ENCODE peak calls at places on chromosome 16, in seven cellular contexts. One of them, this sample, is unnamed.

GRCh38 chr16:88651276-88651988 is 579 bp upstream of the CYBA start:
- DNase-seq in SK-N-SH: peak; percentile 65
- DNase-seq in HCT116: peak; percentile 72
- DNase-seq in K562: peak; percentile 91
- DNase-seq in GM12878: peak; percentile 92
- DNase-seq in H1: no peak
- DNase-seq in HepG2: peak; percentile 94
- DNase-seq in this sample: no peak

GRCh38 chr16:16025214-16025968 is 76.0 kb downstream of the ABCC1 start:
- DNase-seq in SK-N-SH: no peak
- DNase-seq in HCT116: no peak
- DNase-seq in K562: peak; percentile 15
- DNase-seq in GM12878: no peak
- DNase-seq in H1: no peak
- DNase-seq in HepG2: no peak
- DNase-seq in this sample: no peak

GRCh38 chr16:86224126-86224525 is 286.2 kb upstream of the FOXF1 start:
- DNase-seq in SK-N-SH: no peak
- DNase-seq in HCT116: no peak
- DNase-seq in K562: no peak
- DNase-seq in GM12878: no peak
- DNase-seq in H1: no peak
- DNase-seq in HepG2: no peak
- DNase-seq in this sample: no peak

GRCh38 chr16:87653234-87653633 is 50.9 kb downstream of the JPH3 start:
- DNase-seq in SK-N-SH: peak; percentile 66
- DNase-seq in HCT116: peak; percentile 54
- DNase-seq in K562: peak; percentile 49
- DNase-seq in GM12878: no peak
- DNase-seq in H1: no peak
- DNase-seq in HepG2: peak; percentile 38
- DNase-seq in this sample: peak; percentile 20

GRCh38 chr16:57149391-57149790 is 36.4 kb downstream of the PSME3IP1 start:
- DNase-seq in SK-N-SH: no peak
- DNase-seq in HCT116: no peak
- DNase-seq in K562: no peak
- DNase-seq in GM12878: no peak
- DNase-seq in H1: no peak
- DNase-seq in HepG2: no peak
- DNase-seq in this sample: no peak

GRCh38 chr16:79653337-79654000 is 52.9 kb upstream of the MAF start:
- DNase-seq in SK-N-SH: peak; percentile 61
- DNase-seq in HCT116: no peak
- DNase-seq in K562: no peak
- DNase-seq in GM12878: no peak
- DNase-seq in H1: no peak
- DNase-seq in HepG2: no peak
- DNase-seq in this sample: no peak

GRCh38 chr16:11561440-11561797 is 25.3 kb downstream of the LITAF start:
- DNase-seq in SK-N-SH: no peak
- DNase-seq in HCT116: no peak
- DNase-seq in K562: no peak
- DNase-seq in GM12878: no peak
- DNase-seq in H1: no peak
- DNase-seq in HepG2: no peak
- DNase-seq in this sample: no peak

GRCh38 chr16:87489434-87490045 is 3.3 kb downstream of the ZCCHC14 start:
- DNase-seq in SK-N-SH: no peak
- DNase-seq in HCT116: no peak
- DNase-seq in K562: no peak
- DNase-seq in GM12878: no peak
- DNase-seq in H1: no peak
- DNase-seq in HepG2: peak; percentile 45
- DNase-seq in this sample: no peak

GRCh38 chr16:58413359-58413758 is 21.1 kb downstream of the GINS3 start:
- DNase-seq in SK-N-SH: peak; percentile 57
- DNase-seq in HCT116: no peak
- DNase-seq in K562: no peak
- DNase-seq in GM12878: no peak
- DNase-seq in H1: no peak
- DNase-seq in HepG2: no peak
- DNase-seq in this sample: no peak

GRCh38 chr16:49592507-49593422 is 219.2 kb downstream of the C16orf78 start:
- DNase-seq in SK-N-SH: peak; percentile 79
- DNase-seq in HCT116: peak; percentile 12
- DNase-seq in K562: peak; percentile 44
- DNase-seq in GM12878: no peak
- DNase-seq in H1: peak; percentile 80
- DNase-seq in HepG2: peak; percentile 28
- DNase-seq in this sample: peak; percentile 26

DNA sequence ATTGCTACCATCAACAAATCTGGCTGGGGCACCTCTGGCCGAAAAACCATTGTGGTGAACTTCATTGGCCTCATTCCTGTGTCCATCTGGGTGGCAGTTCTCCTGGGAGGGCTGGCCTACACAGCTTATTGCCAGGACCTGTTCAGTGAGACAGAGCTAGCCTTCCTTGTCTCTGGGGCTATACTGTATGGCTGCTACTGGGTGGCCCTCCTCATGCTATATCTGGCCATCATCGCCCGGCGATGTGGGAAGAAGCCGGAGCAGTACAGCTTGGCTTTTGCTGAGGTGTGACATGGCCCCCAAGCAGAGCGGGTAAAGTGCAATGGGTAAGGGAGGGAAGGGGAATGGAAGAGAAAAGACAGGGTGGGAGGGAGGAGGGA is 9.5 kb downstream of the HAS3 start:
- DNase-seq in SK-N-SH: no peak
- DNase-seq in HCT116: no peak
- DNase-seq in K562: no peak
- DNase-seq in GM12878: no peak
- DNase-seq in H1: no peak
- DNase-seq in HepG2: no peak
- DNase-seq in this sample: no peak
- TF ChIP-seq JUND in SK-N-SH: no peak
- TF ChIP-seq JUND in HCT116: no peak
- TF ChIP-seq JUND in K562: no peak
- TF ChIP-seq JUND in GM12878: no peak
- TF ChIP-seq JUND in H1: no peak
- TF ChIP-seq JUND in HepG2: no peak
- TF ChIP-seq JUND in this sample: no peak

DNA sequence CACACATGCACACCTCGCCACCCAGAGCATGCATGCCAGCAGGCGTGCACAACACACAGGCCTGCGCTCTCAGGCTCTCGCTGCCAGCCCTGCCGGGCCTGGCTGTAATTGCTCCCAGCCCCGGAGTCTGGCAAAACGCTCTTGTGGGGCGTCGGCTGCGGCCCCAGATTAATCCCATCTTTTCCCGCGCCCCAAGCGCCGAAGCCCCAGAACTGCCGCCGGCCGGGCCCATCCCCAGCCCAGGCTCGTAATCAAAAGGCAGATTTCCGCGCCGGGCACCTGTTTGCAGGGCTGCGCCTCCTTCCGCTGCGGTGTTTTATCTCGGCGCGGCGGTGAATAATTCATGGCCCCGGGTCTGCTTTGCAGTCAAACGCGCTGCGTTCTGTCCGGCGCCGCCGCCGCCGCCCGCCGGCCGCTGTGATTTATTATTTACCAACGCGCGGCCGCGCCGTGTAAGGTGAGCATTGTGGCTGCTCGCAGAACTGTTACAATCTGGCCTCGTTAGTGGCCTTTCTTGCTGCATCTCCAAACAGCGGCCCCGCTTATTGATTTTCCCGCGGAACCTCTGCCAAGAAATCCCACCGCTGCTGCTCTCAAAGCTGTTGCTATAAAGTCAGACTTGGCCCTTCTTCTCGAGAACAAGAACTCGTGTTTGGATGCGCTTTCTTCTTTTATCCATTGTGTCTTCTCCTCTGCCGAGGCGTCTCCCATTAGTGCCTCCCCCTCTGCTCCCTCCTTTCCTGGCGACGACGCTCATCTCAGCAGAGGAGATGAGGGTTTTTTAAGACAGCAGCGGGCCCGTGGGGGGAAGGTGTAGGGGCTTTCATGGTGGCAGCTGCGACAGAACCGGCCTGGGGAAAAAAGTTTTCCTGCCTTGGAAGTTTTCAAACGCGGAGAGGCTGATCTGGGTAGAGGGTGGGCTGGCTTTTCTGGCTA is 126.2 kb downstream of the IRX5 start:
- DNase-seq in SK-N-SH: peak; percentile 87
- DNase-seq in HCT116: no peak
- DNase-seq in K562: no peak
- DNase-seq in GM12878: no peak
- DNase-seq in H1: peak; percentile 82
- DNase-seq in HepG2: no peak
- DNase-seq in this sample: no peak
- TF ChIP-seq JUND in SK-N-SH: no peak
- TF ChIP-seq JUND in HCT116: no peak
- TF ChIP-seq JUND in K562: no peak
- TF ChIP-seq JUND in GM12878: no peak
- TF ChIP-seq JUND in H1: no peak
- TF ChIP-seq JUND in HepG2: no peak
- TF ChIP-seq JUND in this sample: no peak

DNA sequence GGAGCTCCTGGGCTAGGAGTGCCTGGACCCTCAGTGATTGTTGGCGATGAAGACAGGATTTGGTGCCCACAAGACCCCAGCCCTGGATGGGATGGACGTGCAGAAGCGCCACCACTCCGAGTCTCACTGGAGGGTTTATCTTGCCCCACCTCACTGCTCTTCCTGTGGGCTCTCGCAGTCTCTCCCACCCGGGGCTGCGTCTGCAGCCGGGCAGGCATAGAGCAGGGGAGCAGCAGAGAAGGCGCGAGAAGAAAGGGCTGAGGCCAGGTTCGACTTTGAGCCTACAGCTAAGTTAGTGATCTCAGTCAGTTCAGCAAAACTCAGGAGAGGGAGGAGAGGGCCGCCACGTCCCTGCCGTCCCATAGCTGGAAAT is 6.6 kb downstream of the UBE2I start:
- DNase-seq in SK-N-SH: no peak
- DNase-seq in HCT116: no peak
- DNase-seq in K562: no peak
- DNase-seq in GM12878: no peak
- DNase-seq in H1: no peak
- DNase-seq in HepG2: no peak
- DNase-seq in this sample: no peak
- TF ChIP-seq JUND in SK-N-SH: no peak
- TF ChIP-seq JUND in HCT116: no peak
- TF ChIP-seq JUND in K562: no peak
- TF ChIP-seq JUND in GM12878: no peak
- TF ChIP-seq JUND in H1: no peak
- TF ChIP-seq JUND in HepG2: no peak
- TF ChIP-seq JUND in this sample: no peak

DNA sequence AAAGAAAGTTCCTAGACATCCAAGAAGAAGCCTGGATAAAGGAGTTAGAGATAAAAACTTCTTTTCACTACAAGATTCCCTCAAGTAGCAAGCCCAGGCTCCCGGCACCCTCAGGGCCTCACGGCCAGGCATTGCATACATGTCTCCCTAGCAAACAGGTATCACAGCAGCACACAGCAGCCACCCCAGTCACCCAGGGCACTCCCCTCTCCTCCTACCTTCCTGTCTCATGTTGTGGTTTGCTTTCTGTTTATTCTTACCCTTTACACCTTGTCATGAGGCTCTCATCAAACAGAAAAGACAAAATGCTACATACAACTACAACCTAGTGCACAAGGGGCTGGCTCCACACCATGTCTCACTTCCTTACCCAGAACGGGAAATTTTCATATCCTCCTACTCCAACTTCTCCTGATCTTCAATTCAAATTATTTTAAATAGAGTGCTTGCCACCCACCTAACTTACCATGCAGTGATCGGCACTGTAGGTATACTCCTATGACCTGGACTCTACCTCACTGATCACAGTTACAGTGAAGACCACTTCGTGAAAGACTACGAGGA is 42.7 kb downstream of the XPO6 start:
- DNase-seq in SK-N-SH: no peak
- DNase-seq in HCT116: no peak
- DNase-seq in K562: no peak
- DNase-seq in GM12878: no peak
- DNase-seq in H1: no peak
- DNase-seq in HepG2: no peak
- DNase-seq in this sample: no peak
- TF ChIP-seq JUND in SK-N-SH: no peak
- TF ChIP-seq JUND in HCT116: no peak
- TF ChIP-seq JUND in K562: no peak
- TF ChIP-seq JUND in GM12878: no peak
- TF ChIP-seq JUND in H1: no peak
- TF ChIP-seq JUND in HepG2: no peak
- TF ChIP-seq JUND in this sample: no peak

GRCh38 chr16:35431829-35432663 is 1972.6 kb downstream of the TP53TG3F start:
- DNase-seq in SK-N-SH: peak; percentile 71
- DNase-seq in HCT116: no peak
- DNase-seq in K562: peak; percentile 51
- DNase-seq in GM12878: no peak
- DNase-seq in H1: peak; percentile 57
- DNase-seq in HepG2: no peak
- DNase-seq in this sample: peak; percentile 35
- TF ChIP-seq JUND in SK-N-SH: no peak
- TF ChIP-seq JUND in HCT116: no peak
- TF ChIP-seq JUND in K562: no peak
- TF ChIP-seq JUND in GM12878: no peak
- TF ChIP-seq JUND in H1: no peak
- TF ChIP-seq JUND in HepG2: no peak
- TF ChIP-seq JUND in this sample: no peak

GRCh38 chr16:21302898-21303528 is 24.9 kb upstream of the CRYM start:
- DNase-seq in SK-N-SH: no peak
- DNase-seq in HCT116: peak; percentile 28
- DNase-seq in K562: peak; percentile 53
- DNase-seq in GM12878: peak; percentile 55
- DNase-seq in H1: no peak
- DNase-seq in HepG2: no peak
- DNase-seq in this sample: no peak
- TF ChIP-seq JUND in SK-N-SH: no peak
- TF ChIP-seq JUND in HCT116: no peak
- TF ChIP-seq JUND in K562: no peak
- TF ChIP-seq JUND in GM12878: no peak
- TF ChIP-seq JUND in H1: no peak
- TF ChIP-seq JUND in HepG2: no peak
- TF ChIP-seq JUND in this sample: no peak

GRCh38 chr16:23434380-23434779 is 18.6 kb downstream of the COG7 start:
- DNase-seq in SK-N-SH: peak; percentile 61
- DNase-seq in HCT116: peak; percentile 59
- DNase-seq in K562: peak; percentile 81
- DNase-seq in GM12878: peak; percentile 40
- DNase-seq in H1: no peak
- DNase-seq in HepG2: peak; percentile 83
- DNase-seq in this sample: peak; percentile 37
- TF ChIP-seq JUND in SK-N-SH: no peak
- TF ChIP-seq JUND in HCT116: no peak
- TF ChIP-seq JUND in K562: no peak
- TF ChIP-seq JUND in GM12878: no peak
- TF ChIP-seq JUND in H1: no peak
- TF ChIP-seq JUND in HepG2: peak; percentile 21
- TF ChIP-seq JUND in this sample: no peak

This sample was measured in T47D.